ENCODE peak calls at places on chromosomes 7 and 10, in eight cellular contexts. F is IMR-90, A is neuronal stem cell, G is A549, C is fibroblast of lung, W is gastrocnemius medialis, O is K562, U is BE2C. V is an unnamed sample.

GRCh38 chr10:4780097-4780496 is 45.9 kb upstream of the AKR1E2 start:
- DNase-seq in F (no peak), A (no peak), G (no peak), C (no peak), W (no peak), O (no peak), U (no peak), V (no peak)

GRCh38 chr7:99079104-99079503 is 64.8 kb downstream of the SMURF1 start:
- DNase-seq in F (no peak), A (no peak), G (no peak), C (no peak), W (no peak), O (no peak), U (peak; percentile 13), V (no peak)

GRCh38 chr7:93921607-93922446 is at the start of gene GNG11:
- DNase-seq in F (peak; percentile 66), A (peak; percentile 49), G (peak; percentile 38), C (peak; percentile 74), W (peak; percentile 44), O (no peak), U (peak; percentile 67), V (peak; percentile 82)

GRCh38 chr10:117492504-117492903 is 50.0 kb upstream of the EMX2 start:
- DNase-seq in F (no peak), A (no peak), G (no peak), C (no peak), W (no peak), O (no peak), U (no peak), V (no peak)

GRCh38 chr10:78552261-78552811 is 516.4 kb upstream of the ZMIZ1 start:
- DNase-seq in F (peak; percentile 60), A (no peak), G (no peak), C (peak; percentile 58), W (peak; percentile 65), O (no peak), U (no peak), V (peak; percentile 88)

GRCh38 chr7:122304996-122305421 is 459 bp upstream of the FEZF1 start:
- DNase-seq in F (no peak), A (no peak), G (no peak), C (peak; percentile 58), W (no peak), O (no peak), U (no peak), V (no peak)

GRCh38 chr7:13050703-13051102 is 363.3 kb downstream of the ARL4A start:
- DNase-seq in F (peak; percentile 94), A (no peak), G (peak; percentile 15), C (peak; percentile 91), W (no peak), O (no peak), U (no peak), V (no peak)

GRCh38 chr10:23717913-23718312 is 279.0 kb downstream of the OTUD1 start:
- DNase-seq in F (no peak), A (no peak), G (no peak), C (no peak), W (no peak), O (no peak), U (no peak), V (no peak)

GRCh38 chr10:89741126-89741762 is 39.9 kb downstream of the KIF20B start:
- DNase-seq in F (no peak), A (no peak), G (no peak), C (no peak), W (no peak), O (no peak), U (no peak), V (no peak)

GRCh38 chr10:13732485-13732884 is 145.7 kb downstream of the PRPF18 start:
- DNase-seq in F (no peak), A (no peak), G (no peak), C (no peak), W (no peak), O (no peak), U (no peak), V (no peak)

GRCh38 chr10:126001579-126001978 is 105.2 kb downstream of the FANK1 start:
- DNase-seq in F (no peak), A (no peak), G (peak; percentile 40), C (no peak), W (no peak), O (no peak), U (peak; percentile 28), V (peak; percentile 35)

GRCh38 chr7:32206987-32207386 is 136.8 kb upstream of the PDE1C start:
- DNase-seq in F (peak; percentile 3), A (peak; percentile 18), G (peak; percentile 40), C (peak; percentile 1), W (no peak), O (peak; percentile 31), U (peak; percentile 48), V (peak; percentile 20)

GRCh38 chr7:26159243-26159642 is 7.2 kb downstream of the NFE2L3 start:
- DNase-seq in F (no peak), A (no peak), G (no peak), C (no peak), W (no peak), O (no peak), U (no peak), V (no peak)

GRCh38 chr10:104333037-104333727 is 5.1 kb downstream of the ITPRIP start:
- DNase-seq in F (no peak), A (no peak), G (no peak), C (peak; percentile 27), W (no peak), O (peak; percentile 51), U (no peak), V (peak; percentile 47)

GRCh38 chr7:1054438-1055083 is 10.2 kb downstream of the GPR146 start:
- DNase-seq in F (no peak), A (no peak), G (no peak), C (no peak), W (no peak), O (no peak), U (no peak), V (no peak)

GRCh38 chr10:86033581-86033980 is 333.0 kb downstream of the GRID1 start:
- DNase-seq in F (no peak), A (no peak), G (no peak), C (no peak), W (no peak), O (no peak), U (no peak), V (no peak)

GRCh38 chr10:101063548-101064414 is 2.0 kb downstream of the KAZALD1 start:
- DNase-seq in F (no peak), A (no peak), G (no peak), C (no peak), W (no peak), O (no peak), U (peak; percentile 26), V (no peak)

GRCh38 chr10:1284076-1284475 is 227.9 kb downstream of the WDR37 start:
- DNase-seq in F (no peak), A (no peak), G (no peak), C (no peak), W (no peak), O (no peak), U (no peak), V (no peak)

GRCh38 chr7:53602817-53603418 is 567.5 kb downstream of the POM121L12 start:
- DNase-seq in F (no peak), A (no peak), G (no peak), C (no peak), W (no peak), O (no peak), U (peak; percentile 41), V (no peak)

GRCh38 chr10:72601144-72601543 is 24.7 kb downstream of the MICU1 start:
- DNase-seq in F (no peak), A (no peak), G (no peak), C (no peak), W (no peak), O (no peak), U (no peak), V (no peak)

GRCh38 chr10:13945760-13946460 is 359.1 kb downstream of the PRPF18 start:
- DNase-seq in F (peak; percentile 63), A (no peak), G (no peak), C (peak; percentile 89), W (no peak), O (no peak), U (no peak), V (no peak)

GRCh38 chr7:73994023-73994422 is 34.0 kb upstream of the ELN start:
- DNase-seq in F (no peak), A (no peak), G (no peak), C (no peak), W (no peak), O (no peak), U (no peak), V (no peak)

GRCh38 chr7:32079530-32079929 is 9.3 kb upstream of the PDE1C start:
- DNase-seq in F (no peak), A (no peak), G (no peak), C (no peak), W (no peak), O (no peak), U (no peak), V (no peak)

DNA sequence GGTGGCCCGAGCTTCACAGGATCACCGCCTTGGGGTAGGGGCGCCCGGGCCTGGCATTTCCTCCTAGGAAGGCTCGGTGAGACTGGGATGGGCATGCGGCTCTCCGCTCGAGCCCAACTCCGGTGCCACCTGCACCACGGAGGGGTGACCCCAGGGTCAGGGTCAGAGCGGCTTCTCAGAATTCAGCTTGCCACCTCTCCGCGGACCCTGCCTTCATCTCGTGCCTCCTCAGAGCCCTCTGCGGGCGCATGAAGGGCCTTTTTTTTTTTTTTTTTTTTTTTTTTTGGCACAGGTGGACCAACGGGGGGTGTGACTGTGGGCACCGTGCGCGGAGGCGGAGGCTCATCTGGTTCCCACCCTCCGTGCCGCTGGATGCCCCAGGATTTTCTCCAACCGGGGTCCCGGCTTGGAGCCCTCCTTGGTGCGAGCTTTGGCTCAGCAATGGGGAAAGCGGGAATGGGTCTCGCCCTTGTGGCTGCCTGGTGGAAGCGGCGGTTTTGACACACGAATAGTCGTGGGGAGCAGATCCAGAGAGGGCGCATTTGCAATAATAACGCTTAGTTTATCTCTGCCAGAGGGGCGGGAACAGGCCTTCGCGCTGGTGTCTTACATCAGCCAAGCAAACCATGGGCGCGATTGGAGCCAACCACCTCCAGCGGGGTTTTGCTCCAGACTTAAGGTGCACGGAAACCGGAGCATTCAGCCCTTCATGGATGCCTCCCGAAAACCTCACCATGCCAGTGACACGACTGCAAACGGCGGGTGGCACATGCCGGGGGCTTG is 5.0 kb upstream of the TNRC18 start:
- DNase-seq in F (peak; percentile 90), A (no peak), G (no peak), C (peak; percentile 94), W (peak; percentile 72), O (peak; percentile 55), U (peak; percentile 85), V (peak; percentile 92)
- H3K4me3 ChIP-seq in F (peak overlapping the region; percentile 59), A (peak overlapping the region; percentile 93), G (no peak overlapping the region), C (peak overlapping the region; percentile 73), W (peak overlapping the region; percentile 84), O (peak overlapping the region; percentile 31), U (peak overlapping the region; percentile 64), V (peak overlapping the region; percentile 96)

GRCh38 chr7:130208511-130208910 is 851 bp downstream of the SSMEM1 start:
- DNase-seq in F (peak; percentile 33), A (no peak), G (no peak), C (peak; percentile 71), W (no peak), O (no peak), U (no peak), V (no peak)
- H3K9me3 ChIP-seq in F (no peaks in the 10 kb centered on the region), A (no peaks in the 10 kb centered on the region), G (no peaks in the 10 kb centered on the region), C (no peaks in the 10 kb centered on the region), W (no peaks in the 10 kb centered on the region), O (no peaks in the 10 kb centered on the region), U (no peaks in the 10 kb centered on the region), V (no peaks in the 10 kb centered on the region)

GRCh38 chr10:93081296-93081695 is 7.6 kb downstream of the CYP26A1 start:
- DNase-seq in F (no peak), A (no peak), G (no peak), C (no peak), W (no peak), O (no peak), U (no peak), V (no peak)
- H3K4me3 ChIP-seq in F (no peak overlapping the region), A (no peak overlapping the region), G (no peak overlapping the region), C (no peak overlapping the region), W (no peak overlapping the region), O (no peak overlapping the region), U (no peak overlapping the region), V (no peak overlapping the region)

GRCh38 chr7:158586499-158587191 is 978 bp downstream of the PTPRN2 start:
- DNase-seq in F (no peak), A (no peak), G (no peak), C (no peak), W (no peak), O (no peak), U (no peak), V (no peak)
- H3K9me3 ChIP-seq in F (no peaks in the 10 kb centered on the region), A (no peaks in the 10 kb centered on the region), G (peaks cover 5% of the 10 kb centered on the region), C (no peaks in the 10 kb centered on the region), W (no peaks in the 10 kb centered on the region), O (no peaks in the 10 kb centered on the region), U (no peaks in the 10 kb centered on the region), V (no peaks in the 10 kb centered on the region)

V was measured in cardiac muscle cell.